ENCODE peak calls at places on chromosomes 11 and 22, in eight cellular contexts. J is GM23338; X is CD4-positive, CD25-positive, alpha-beta regulatory T cell; W is fibroblast of lung; O is CD4-positive, alpha-beta memory T cell; G is hepatocyte; E is CD8-positive, alpha-beta memory T cell; U is aorta. V is an unnamed sample. For H3K4me1, the result is how much of the 10 kb centered on the place peaks cover.

GRCh38 chr11:112524808-112525207 is 264.1 kb upstream of the PLET1 start:
- DNase-seq in G (no peak), E (no peak), X (no peak), W (no peak), J (no peak), U (peak), O (no peak), V (peak)

GRCh38 chr11:112128483-112129121 is 35.3 kb downstream of the IL18 start:
- DNase-seq in W (peak), U (peak), X (no peak), O (no peak), E (no peak), G (peak), J (no peak), V (no peak)

GRCh38 chr22:26168199-26168915 is 905 bp upstream of the SEZ6L start:
- DNase-seq in W (no peak), U (no peak), G (no peak), J (peak), X (no peak), O (no peak), E (no peak), V (peak)

GRCh38 chr11:74257934-74258553 is 53.4 kb downstream of the P4HA3 start:
- DNase-seq in G (no peak), E (no peak), O (no peak), X (no peak), U (peak), W (peak), J (no peak), V (no peak)

GRCh38 chr11:21415566-21415965 is 746.2 kb downstream of the NELL1 start:
- DNase-seq in J (no peak), U (no peak), E (no peak), O (no peak), W (no peak), G (no peak), X (no peak), V (no peak)

GRCh38 chr11:86671386-86672006 is 920 bp downstream of the ME3 start:
- DNase-seq in U (peak), E (no peak), J (peak), G (peak), X (no peak), W (peak), O (no peak), V (peak)

GRCh38 chr11:115157247-115157646 is 347.0 kb downstream of the CADM1 start:
- DNase-seq in U (no peak), J (no peak), G (no peak), W (no peak), E (no peak), O (no peak), X (no peak), V (no peak)

GRCh38 chr11:122220321-122220720 is 104.3 kb upstream of the BLID start:
- DNase-seq in O (no peak), U (no peak), E (no peak), X (no peak), G (no peak), W (no peak), J (no peak), V (no peak)

GRCh38 chr22:43148581-43148980 is 2.8 kb upstream of the TSPO start:
- DNase-seq in O (no peak), W (no peak), G (no peak), X (no peak), J (no peak), E (no peak), U (peak), V (no peak)

GRCh38 chr11:111977141-111978027 is 40.2 kb downstream of the DIXDC1 start:
- DNase-seq in J (peak), X (peak), W (no peak), O (peak), U (peak), E (peak), G (peak), V (peak)

GRCh38 chr22:39254789-39255298 is 10.1 kb upstream of the PDGFB start:
- DNase-seq in O (peak), W (no peak), G (no peak), X (no peak), E (peak), U (peak), J (no peak), V (peak)

GRCh38 chr11:115267871-115268270 is 236.3 kb downstream of the CADM1 start:
- DNase-seq in O (no peak), E (no peak), X (no peak), W (no peak), J (no peak), U (no peak), G (no peak), V (no peak)

GRCh38 chr22:36471341-36471821 is 10.1 kb downstream of the TXN2 start:
- DNase-seq in O (no peak), E (no peak), J (no peak), U (no peak), W (peak), G (no peak), X (no peak), V (no peak)

GRCh38 chr22:37804886-37805857 is 2.6 kb upstream of the GCAT start:
- DNase-seq in J (peak), E (peak), O (peak), X (peak), G (peak), W (peak), U (peak), V (peak)

GRCh38 chr11:114296190-114296978 is at the start of gene NNMT:
- DNase-seq in O (no peak), W (peak), G (peak), J (no peak), E (no peak), U (peak), X (no peak), V (peak)

GRCh38 chr11:83836883-83837654 is 550.9 kb upstream of the CCDC90B start:
- DNase-seq in G (peak), E (no peak), J (peak), W (peak), O (no peak), U (no peak), X (no peak), V (peak)

GRCh38 chr11:6613496-6613895 is 1.5 kb upstream of the TAF10 start:
- DNase-seq in U (no peak), O (no peak), X (no peak), J (no peak), E (no peak), G (no peak), W (no peak), V (no peak)

GRCh38 chr11:416757-417621 is 2.2 kb upstream of the SIGIRR start:
- DNase-seq in U (peak), G (peak), J (peak), X (no peak), W (no peak), E (peak), O (no peak), V (peak)

GRCh38 chr11:111107501-111107900 is 138.0 kb upstream of the POU2AF2 start:
- DNase-seq in G (no peak), J (no peak), U (no peak), X (no peak), W (no peak), E (no peak), O (no peak), V (no peak)

DNA sequence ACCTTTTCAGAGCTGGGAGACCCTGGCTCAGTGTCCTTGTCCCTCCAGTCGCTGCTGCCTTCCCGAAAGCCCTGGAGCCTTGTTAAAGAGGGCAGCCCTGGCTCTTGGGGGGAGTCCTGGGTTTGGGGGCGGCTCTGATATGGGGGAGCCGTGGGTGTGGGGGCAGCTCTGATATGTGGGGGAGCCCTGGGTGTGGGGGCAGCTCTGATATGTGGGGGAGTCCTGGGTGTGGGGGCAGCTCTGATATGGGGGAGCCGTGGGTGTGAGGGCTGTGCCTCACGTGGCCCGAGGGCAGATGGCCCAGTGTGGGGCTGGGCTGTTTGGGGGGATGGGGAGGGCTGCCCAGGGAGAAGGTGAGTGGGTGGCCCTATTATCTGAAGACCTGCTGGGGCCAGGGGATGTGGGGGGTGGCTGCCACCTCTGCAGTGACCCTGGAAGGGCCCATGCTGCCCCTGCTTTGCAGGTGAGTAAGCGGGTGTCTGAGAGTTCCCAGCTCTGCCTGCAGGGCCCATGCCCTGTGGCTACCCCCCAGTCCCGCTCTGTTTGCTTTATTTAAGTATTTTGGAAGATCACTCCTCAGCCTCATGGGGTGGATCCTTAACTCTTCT is 30.9 kb upstream of the GRAMD4 start:
- DNase-seq in J (no peak), X (no peak), G (peak), E (no peak), W (no peak), U (no peak), O (no peak), V (peak)
- H3K4me1 ChIP-seq in J (under half), X (under half), G (under half), E (under half), W (under half), U (under half), O (under half), V (under half)

GRCh38 chr11:15938362-15938725 is 418.0 kb downstream of the SOX6 start:
- DNase-seq in E (no peak), X (no peak), G (no peak), O (no peak), J (no peak), U (peak), W (no peak), V (no peak)
- H3K27ac ChIP-seq in E (no peak), X (no peak), G (no peak), O (no peak), J (no peak), U (no peak), W (no peak), V (no peak)

GRCh38 chr11:11973866-11974265 is 34.6 kb downstream of the DKK3 start:
- DNase-seq in W (no peak), O (no peak), G (no peak), J (no peak), X (no peak), E (no peak), U (no peak), V (no peak)
- H3K4me1 ChIP-seq in W (half or more), O (under half), G (under half), J (under half), X (under half), E (under half), U (under half), V (under half)

DNA sequence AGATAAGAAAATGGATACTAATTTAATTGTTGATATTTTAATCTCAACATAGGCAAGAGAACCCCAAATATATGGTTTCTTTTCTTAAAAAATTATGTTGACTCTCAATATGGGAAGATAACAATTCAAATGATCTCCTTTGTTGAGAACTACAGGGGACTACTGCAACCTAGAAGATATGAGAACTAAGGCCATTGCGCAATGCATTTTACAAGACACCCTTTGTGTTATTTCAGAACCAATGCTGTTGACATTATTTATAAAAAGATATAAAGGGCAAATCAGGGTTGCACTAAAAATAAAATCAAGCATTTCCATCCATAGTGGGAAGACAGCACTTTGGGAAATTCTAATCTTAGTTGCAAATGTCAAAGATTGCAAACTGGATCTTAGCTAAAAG is 322.3 kb downstream of the SOX6 start:
- DNase-seq in G (no peak), O (no peak), J (no peak), X (no peak), W (no peak), E (no peak), U (no peak), V (no peak)
- H3K27ac ChIP-seq in G (no peak), O (no peak), J (no peak), X (no peak), W (no peak), E (no peak), U (no peak), V (no peak)

GRCh38 chr11:1871531-1871930 is 18.6 kb downstream of the LSP1 start:
- DNase-seq in J (no peak), U (peak), O (no peak), G (no peak), X (no peak), W (no peak), E (no peak), V (no peak)

GRCh38 chr11:1869427-1870325 is 16.8 kb downstream of the LSP1 start:
- DNase-seq in E (no peak), X (no peak), O (no peak), W (no peak), U (peak), J (peak), G (no peak), V (no peak)

GRCh38 chr11:1870326-1870696 is 17.4 kb downstream of the LSP1 start:
- DNase-seq in E (no peak), X (no peak), U (peak), W (no peak), J (no peak), O (no peak), G (no peak), V (no peak)

GRCh38 chr11:1872267-1872985 is 19.3 kb downstream of the PRR33 start:
- DNase-seq in J (no peak), U (peak), O (no peak), W (no peak), E (no peak), G (no peak), X (no peak), V (no peak)

DNA sequence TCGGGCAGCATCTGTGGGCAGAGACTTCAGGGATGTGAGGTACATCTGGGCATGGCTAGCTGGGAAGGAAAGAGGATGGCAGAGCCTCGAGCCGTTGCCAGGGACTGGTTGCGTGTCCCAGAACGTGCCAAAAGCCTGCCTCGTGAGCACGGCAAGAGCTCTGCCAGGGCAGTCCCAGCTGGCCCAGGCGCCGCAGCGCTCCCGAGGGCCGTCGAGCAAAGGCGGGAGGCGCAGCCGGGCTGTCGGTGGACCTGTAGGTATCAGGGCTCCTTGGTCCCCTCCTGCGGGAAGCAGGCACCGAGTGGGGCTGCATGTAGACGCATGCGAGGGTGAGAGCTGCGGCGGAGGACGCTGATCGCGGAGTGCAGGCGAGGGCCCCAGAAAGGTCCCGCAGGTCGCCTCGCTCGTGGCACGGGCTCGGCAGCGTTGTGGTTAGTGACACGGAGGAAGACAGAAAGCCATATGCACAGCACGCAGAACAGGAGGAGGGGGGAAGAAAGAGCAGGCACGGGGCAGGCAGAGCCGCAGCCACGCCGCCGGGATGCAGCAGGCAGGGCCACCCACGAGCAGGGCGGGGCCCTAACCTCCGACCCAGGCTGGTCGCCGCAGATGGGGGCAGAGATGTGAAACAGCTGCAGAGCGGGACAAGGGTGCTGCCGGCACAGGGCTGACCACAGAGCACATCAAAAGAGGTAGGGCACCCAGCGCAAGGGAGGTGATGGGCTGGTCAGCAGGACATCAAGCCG is 18.0 kb downstream of the LSP1 start:
- DNase-seq in W (peak), G (no peak), J (peak), O (peak), U (peak), X (no peak), E (peak), V (no peak)
- H3K4me1 ChIP-seq in W (under half), G (under half), J (under half), O (half or more), U (under half), X (half or more), E (under half), V (under half)

GRCh38 chr22:30312053-30312452 is 14.7 kb downstream of the TBC1D10A start:
- DNase-seq in U (peak), W (peak), X (no peak), J (no peak), G (no peak), E (no peak), O (no peak), V (no peak)
- H3K27ac ChIP-seq in U (peak), W (peak), X (peak), J (no peak), G (peak), E (peak), O (peak), V (no peak)

DNA sequence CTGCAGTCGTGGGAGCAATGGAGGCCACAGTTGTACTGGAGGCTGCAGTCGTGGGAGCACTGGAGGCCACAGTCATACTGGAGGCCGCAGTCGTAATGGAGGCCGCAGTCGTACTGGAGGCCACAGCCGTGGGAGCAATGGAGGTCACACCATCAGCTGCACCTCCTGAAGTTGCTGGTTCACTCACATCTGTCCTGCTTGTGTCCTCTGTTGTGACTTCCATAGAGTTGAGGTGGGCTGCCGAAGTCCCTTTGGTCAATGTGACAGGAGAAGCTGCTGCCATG is 9.3 kb downstream of the C11orf24 start:
- DNase-seq in U (no peak), X (no peak), O (no peak), J (no peak), E (no peak), W (no peak), G (no peak), V (no peak)
- H3K4me1 ChIP-seq in U (under half), X (under half), O (under half), J (under half), E (under half), W (under half), G (under half), V (under half)